ENCODE peak calls at places on chromosomes 7 and 10, in seven cellular contexts. F is uterus, K is type B pancreatic cell, L is esophagus squamous epithelium, M is foreskin keratinocyte, Z is astrocyte, U is bronchial epithelial cell. Q is an unnamed sample.

GRCh38 chr7:105600720-105601550 is 19.6 kb upstream of the EFCAB10 start:
- DNase-seq in F (no peak), K (no peak), L (no peak), M (peak), Z (no peak), U (peak), Q (no peak)

GRCh38 chr7:2399848-2400587 is 3.4 kb upstream of the CHST12 start:
- DNase-seq in F (peak), K (no peak), L (no peak), M (peak), Z (peak), U (peak), Q (peak)

GRCh38 chr7:105678811-105679495 is 97.7 kb upstream of the EFCAB10 start:
- DNase-seq in F (peak), K (no peak), L (no peak), M (peak), Z (no peak), U (peak), Q (no peak)

GRCh38 chr10:73819513-73820093 is 8.2 kb upstream of the NDST2 start:
- DNase-seq in F (no peak), K (no peak), L (no peak), M (peak), Z (no peak), U (peak), Q (no peak)

GRCh38 chr10:3783721-3784432 is 1.1 kb downstream of the KLF6 start:
- DNase-seq in F (peak), K (no peak), L (no peak), M (peak), Z (peak), U (peak), Q (no peak)

GRCh38 chr7:98202367-98203195 is 8.7 kb upstream of the BHLHA15 start:
- DNase-seq in F (no peak), K (no peak), L (no peak), M (peak), Z (no peak), U (peak), Q (no peak)

GRCh38 chr7:34734786-34735185 is 76.8 kb downstream of the NPSR1 start:
- DNase-seq in F (no peak), K (no peak), L (no peak), M (no peak), Z (no peak), U (no peak), Q (no peak)

GRCh38 chr10:36574212-36574611 is 551.2 kb upstream of the ANKRD30A start:
- DNase-seq in F (no peak), K (no peak), L (no peak), M (no peak), Z (peak), U (no peak), Q (no peak)

GRCh38 chr7:51028128-51028830 is 245.6 kb upstream of the GRB10 start:
- DNase-seq in F (no peak), K (peak), L (no peak), M (no peak), Z (no peak), U (no peak), Q (no peak)

GRCh38 chr7:29270579-29270978 is 76.0 kb downstream of the CHN2 start:
- DNase-seq in F (no peak), K (no peak), L (no peak), M (no peak), Z (peak), U (no peak), Q (no peak)

GRCh38 chr10:102408728-102409603 is 9.6 kb downstream of the PSD start:
- DNase-seq in F (peak), K (peak), L (no peak), M (no peak), Z (no peak), U (no peak), Q (no peak)

GRCh38 chr10:114427124-114427852 is 23.0 kb upstream of the AFAP1L2 start:
- DNase-seq in F (no peak), K (no peak), L (no peak), M (no peak), Z (no peak), U (no peak), Q (no peak)

GRCh38 chr10:102559764-102560163 is 56.0 kb downstream of the SUFU start:
- DNase-seq in F (no peak), K (no peak), L (no peak), M (no peak), Z (no peak), U (no peak), Q (no peak)

GRCh38 chr7:151553356-151553755 is 33.7 kb upstream of the RHEB start:
- DNase-seq in F (no peak), K (no peak), L (no peak), M (no peak), Z (no peak), U (no peak), Q (no peak)

GRCh38 chr10:97549587-97550322 is 22.8 kb upstream of the ANKRD2 start:
- DNase-seq in F (no peak), K (no peak), L (no peak), M (peak), Z (no peak), U (peak), Q (no peak)

DNA sequence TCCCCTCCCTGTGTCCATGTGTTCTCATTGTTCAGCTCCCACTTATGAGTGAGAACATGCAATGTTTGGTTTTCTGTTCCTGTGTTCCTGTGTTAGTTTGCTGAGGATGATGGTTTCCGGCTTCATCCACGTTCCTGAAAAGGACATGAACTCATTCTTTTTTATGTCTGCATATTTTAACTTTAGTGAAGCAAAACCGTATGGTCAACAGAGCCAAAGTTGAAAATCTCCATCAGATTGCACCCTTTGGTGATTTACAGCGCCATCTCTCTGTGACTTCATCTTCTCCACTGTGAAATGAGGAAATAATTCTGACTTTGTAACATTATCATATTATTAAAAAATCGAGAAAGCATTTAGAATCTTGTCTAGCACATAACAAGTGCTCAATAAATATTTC is 132.3 kb upstream of the PLXDC2 start:
- DNase-seq in F (no peak), K (no peak), L (no peak), M (no peak), Z (no peak), U (no peak), Q (no peak)
- TF ChIP-seq CTCF in F (no peak), K (no peak), L (no peak), M (peak), Z (no peak), U (no peak), Q (no peak)

GRCh38 chr7:73308074-73308664 is 457 bp downstream of the NSUN5 start:
- DNase-seq in F (no peak), K (no peak), L (no peak), M (peak), Z (no peak), U (peak), Q (no peak)
- TF ChIP-seq CTCF in F (no peak), K (no peak), L (no peak), M (no peak), Z (no peak), U (no peak), Q (no peak)

GRCh38 chr10:87861953-87862643 is 1.2 kb downstream of the KLLN start:
- DNase-seq in F (peak), K (peak), L (peak), M (peak), Z (peak), U (peak), Q (peak)
- TF ChIP-seq CTCF in F (no peak), K (peak), L (peak), M (no peak), Z (no peak), U (no peak), Q (no peak)

GRCh38 chr10:61896854-61897661 is 4.4 kb upstream of the ARID5B start:
- DNase-seq in F (peak), K (no peak), L (no peak), M (peak), Z (peak), U (peak), Q (no peak)

GRCh38 chr10:61899663-61899996 is 1.9 kb upstream of the ARID5B start:
- DNase-seq in F (no peak), K (no peak), L (no peak), M (no peak), Z (no peak), U (no peak), Q (no peak)

GRCh38 chr10:61899045-61899444 is 2.5 kb upstream of the ARID5B start:
- DNase-seq in F (no peak), K (no peak), L (no peak), M (peak), Z (peak), U (peak), Q (no peak)

GRCh38 chr10:61898435-61898778 is 3.1 kb upstream of the ARID5B start:
- DNase-seq in F (no peak), K (no peak), L (no peak), M (no peak), Z (no peak), U (no peak), Q (no peak)

GRCh38 chr10:61897671-61898434 is 3.6 kb upstream of the ARID5B start:
- DNase-seq in F (peak), K (no peak), L (no peak), M (peak), Z (peak), U (peak), Q (no peak)
- TF ChIP-seq CTCF in F (no peak), K (peak), L (peak), M (peak), Z (peak), U (peak), Q (peak)

GRCh38 chr7:74173491-74173865 is 678 bp upstream of the EIF4H start:
- DNase-seq in F (no peak), K (no peak), L (no peak), M (peak), Z (no peak), U (no peak), Q (no peak)

GRCh38 chr7:74173074-74173473 is 1.1 kb upstream of the EIF4H start:
- DNase-seq in F (no peak), K (no peak), L (no peak), M (no peak), Z (no peak), U (peak), Q (no peak)

GRCh38 chr7:74175270-74175803 is 1.2 kb downstream of the EIF4H start:
- DNase-seq in F (no peak), K (no peak), L (no peak), M (no peak), Z (no peak), U (no peak), Q (no peak)

GRCh38 chr7:74173866-74174605 is at the start of gene EIF4H:
- DNase-seq in F (peak), K (peak), L (peak), M (peak), Z (peak), U (peak), Q (peak)

GRCh38 chr7:74174606-74175082 is 488 bp downstream of the EIF4H start:
- DNase-seq in F (peak), K (peak), L (no peak), M (peak), Z (peak), U (peak), Q (no peak)
- TF ChIP-seq CTCF in F (no peak), K (no peak), L (no peak), M (peak), Z (no peak), U (peak), Q (peak)

DNA sequence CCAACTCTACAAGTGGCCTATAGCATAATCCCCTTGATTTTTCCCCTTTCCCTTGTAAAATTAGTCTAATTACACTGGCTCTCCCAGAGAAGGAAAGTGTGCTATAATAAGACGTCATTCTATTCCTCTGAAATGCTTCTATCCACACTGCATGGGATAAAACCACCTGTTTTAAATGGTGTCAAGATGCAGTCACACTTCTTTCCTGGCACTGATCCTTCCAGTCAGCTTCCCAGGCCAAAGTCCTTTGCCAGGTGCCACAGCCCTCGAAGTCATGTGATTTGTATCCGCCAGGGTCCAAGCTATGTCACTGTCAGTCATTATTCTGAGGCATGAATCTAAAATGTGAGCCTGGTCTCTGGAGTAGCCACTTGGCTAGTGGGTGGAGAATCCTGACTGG is 169.0 kb upstream of the KIAA1217 start:
- DNase-seq in F (no peak), K (no peak), L (no peak), M (no peak), Z (no peak), U (no peak), Q (no peak)
- TF ChIP-seq CTCF in F (no peak), K (no peak), L (no peak), M (no peak), Z (no peak), U (no peak), Q (no peak)

Q was measured in kidney epithelial cell.